ENCODE peak calls at places on chromosomes 4 and X, in five cellular contexts. J is keratinocyte, E is foreskin keratinocyte, U is uterus, Y is psoas muscle. H is an unnamed sample.

GRCh38 chr4:89496851-89497250 is 189.3 kb upstream of the GPRIN3 start:
- DNase-seq in J (peak; percentile 52), E (peak; percentile 84), U (no peak), Y (no peak), H (no peak)

GRCh38 chr4:61320154-61320553 is 120.0 kb downstream of the ADGRL3 start:
- DNase-seq in Y (no peak), J (no peak), U (no peak), E (no peak), H (peak; percentile 3)

GRCh38 chr4:3010577-3010976 is 47.2 kb downstream of the GRK4 start:
- DNase-seq in Y (no peak), U (no peak), J (no peak), E (peak; percentile 62), H (peak; percentile 8)

GRCh38 chr4:146647615-146648383 is 9.1 kb downstream of the POU4F2 start:
- DNase-seq in U (no peak), J (no peak), E (no peak), Y (no peak), H (no peak)

GRCh38 chr4:120731561-120731960 is 191.0 kb downstream of the PRDM5 start:
- DNase-seq in U (no peak), J (no peak), Y (no peak), E (no peak), H (no peak)

GRCh38 chrX:145405012-145405411 is 157.7 kb downstream of the SPANXN1 start:
- DNase-seq in U (no peak), Y (no peak), E (peak; percentile 1), J (no peak), H (no peak)

GRCh38 chr4:129129143-129129542 is 33.2 kb downstream of the C4orf33 start:
- DNase-seq in Y (no peak), E (no peak), U (no peak), J (no peak), H (no peak)

GRCh38 chrX:10175317-10175871 is 18.6 kb downstream of the CLCN4 start:
- DNase-seq in J (no peak), E (peak; percentile 12), U (peak; percentile 45), Y (no peak), H (no peak)

GRCh38 chr4:103306870-103307345 is 108.8 kb upstream of the CENPE start:
- DNase-seq in E (no peak), J (no peak), U (no peak), Y (no peak), H (no peak)

DNA sequence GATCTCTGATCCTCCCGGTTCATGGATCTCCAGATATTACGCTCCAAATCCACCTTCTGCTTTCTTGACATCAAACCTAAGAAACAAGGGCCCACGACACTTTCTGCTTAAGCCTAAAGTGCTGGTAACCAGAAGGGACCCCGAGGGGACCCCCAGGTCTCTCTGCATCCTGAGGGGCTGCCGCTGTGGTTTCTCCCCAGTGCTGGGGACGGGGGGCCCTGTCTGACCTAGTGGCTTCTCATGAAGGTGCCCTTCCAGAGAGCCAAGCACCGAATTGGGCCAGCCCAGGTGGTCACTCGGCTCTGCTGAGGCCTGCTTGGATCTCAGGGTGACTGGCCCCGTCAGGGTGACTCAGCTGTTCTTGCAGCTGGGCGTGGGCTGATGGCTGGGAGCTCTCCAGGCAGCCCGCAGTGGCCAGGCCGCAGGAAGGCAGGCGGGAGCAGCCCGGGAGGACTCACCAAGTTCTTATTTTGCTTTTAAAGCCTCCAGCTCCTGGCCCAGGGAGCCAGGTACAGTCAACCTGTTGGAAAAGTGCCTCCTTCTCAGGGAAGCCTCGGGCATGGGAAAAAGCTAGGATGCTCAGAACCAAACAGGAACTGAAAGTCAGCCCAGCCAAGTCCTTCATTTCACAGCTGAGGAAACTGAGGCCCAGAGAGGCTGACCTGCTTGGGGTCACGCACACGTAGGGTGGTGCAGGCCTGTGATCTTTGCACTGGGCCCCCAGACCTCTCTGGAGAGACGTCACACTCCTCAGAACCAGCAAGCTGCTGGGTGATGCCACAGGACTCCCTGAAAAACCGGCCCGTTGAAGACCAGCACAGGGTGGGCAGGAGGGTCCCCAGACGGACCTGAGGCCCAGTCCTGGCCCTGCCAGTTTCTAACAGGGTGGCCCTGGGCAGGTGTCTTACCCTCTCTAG is 16.7 kb downstream of the BLOC1S4 start:
- DNase-seq in J (no peak), U (peak; percentile 58), E (peak; percentile 57), Y (peak; percentile 82), H (peak; percentile 56)
- H3K27ac ChIP-seq in J (no peak overlapping the region), U (peak overlapping the region; percentile 60), E (peak overlapping the region; percentile 47), Y (peak overlapping the region; percentile 69), H (peak overlapping the region; percentile 26)

GRCh38 chr4:169070895-169071218 is 60.8 kb upstream of the CBR4 start:
- DNase-seq in J (peak; percentile 58), E (peak; percentile 79), U (no peak), Y (no peak), H (peak; percentile 82)

GRCh38 chr4:169070071-169070894 is 60.2 kb upstream of the CBR4 start:
- DNase-seq in Y (peak; percentile 29), U (no peak), J (peak; percentile 98), E (peak; percentile 100), H (peak; percentile 99)

GRCh38 chr4:169068423-169068822 is 58.4 kb upstream of the CBR4 start:
- DNase-seq in Y (no peak), J (no peak), U (no peak), E (no peak), H (no peak)

GRCh38 chr4:169074117-169074516 is 64.1 kb upstream of the CBR4 start:
- DNase-seq in Y (no peak), U (no peak), J (no peak), E (no peak), H (no peak)

DNA sequence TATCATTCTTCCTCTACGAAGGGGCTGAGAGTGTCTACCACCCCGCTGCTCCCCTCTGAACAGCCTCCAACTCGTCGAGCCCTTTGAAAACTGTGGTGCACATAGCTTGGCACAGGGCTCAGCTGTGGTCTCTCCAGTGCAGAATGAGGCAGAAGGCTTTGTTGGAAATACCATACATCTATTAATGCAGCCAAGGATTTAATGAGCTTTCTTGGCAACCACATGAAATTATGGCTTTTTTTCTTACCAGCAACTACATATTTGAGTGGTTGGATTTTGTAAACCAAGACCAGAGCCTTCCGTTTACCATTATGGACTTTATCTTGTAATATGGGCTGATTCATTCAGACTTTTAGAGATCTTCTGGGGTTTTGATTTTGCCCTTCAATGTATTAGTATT is 61.7 kb upstream of the CBR4 start:
- DNase-seq in Y (no peak), J (no peak), E (no peak), U (no peak), H (no peak)
- H3K27ac ChIP-seq in Y (no peak overlapping the region), J (peak overlapping the region; percentile 97), E (no peak overlapping the region), U (no peak overlapping the region), H (peak overlapping the region; percentile 97)

GRCh38 chrX:11792461-11793421 is 34.7 kb downstream of the MSL3 start:
- DNase-seq in U (no peak), Y (no peak), J (no peak), E (no peak), H (no peak)
- H3K27ac ChIP-seq in U (no peak overlapping the region), Y (no peak overlapping the region), J (no peak overlapping the region), E (no peak overlapping the region), H (no peak overlapping the region)

GRCh38 chr4:122851568-122851967 is 24.9 kb downstream of the FGF2 start:
- DNase-seq in U (no peak), E (no peak), Y (no peak), J (no peak), H (no peak)

GRCh38 chr4:122854860-122855259 is 28.2 kb downstream of the FGF2 start:
- DNase-seq in Y (no peak), U (no peak), E (no peak), J (no peak), H (no peak)

GRCh38 chr4:122854444-122854843 is 27.8 kb downstream of the FGF2 start:
- DNase-seq in J (no peak), Y (no peak), E (no peak), U (peak; percentile 40), H (no peak)

GRCh38 chr4:122857160-122857559 is 30.5 kb downstream of the FGF2 start:
- DNase-seq in Y (no peak), U (no peak), E (no peak), J (no peak), H (no peak)

DNA sequence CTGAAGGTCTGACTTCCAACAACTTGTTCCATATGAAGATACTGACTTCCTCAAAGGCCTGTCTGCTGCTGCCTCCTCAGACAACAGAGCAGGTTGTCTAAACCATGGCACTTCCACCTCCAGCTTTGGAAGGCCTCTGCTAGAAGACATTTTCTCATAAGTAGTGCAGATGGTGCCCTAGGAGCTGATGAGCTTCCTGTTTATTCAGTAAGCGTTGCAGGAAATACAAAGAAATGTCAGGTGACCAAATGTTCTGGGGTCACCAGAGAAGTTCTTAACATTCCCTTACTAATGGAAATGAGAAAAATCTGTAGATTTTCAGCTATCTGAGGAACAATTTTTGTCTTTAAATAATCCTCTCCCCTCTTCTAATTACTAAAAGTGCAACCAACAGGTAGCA is 28.9 kb downstream of the FGF2 start:
- DNase-seq in U (no peak), Y (no peak), E (no peak), J (no peak), H (no peak)
- H3K27ac ChIP-seq in U (peak overlapping the region; percentile 64), Y (no peak overlapping the region), E (no peak overlapping the region), J (no peak overlapping the region), H (no peak overlapping the region)

GRCh38 chrX:107710617-107711391 is 64.8 kb downstream of the TSC22D3 start:
- DNase-seq in J (no peak), E (peak; percentile 90), Y (no peak), U (peak; percentile 79), H (peak; percentile 58)
- H3K27ac ChIP-seq in J (peak overlapping the region; percentile 92), E (peak overlapping the region; percentile 60), Y (peak overlapping the region; percentile 86), U (peak overlapping the region; percentile 96), H (peak overlapping the region; percentile 50)

GRCh38 chr4:101191302-101192098 is 155.8 kb downstream of the PPP3CA start:
- DNase-seq in U (peak; percentile 75), Y (peak; percentile 67), J (no peak), E (no peak), H (no peak)

GRCh38 chr4:101197350-101197749 is 150.0 kb downstream of the PPP3CA start:
- DNase-seq in J (no peak), Y (no peak), E (no peak), U (no peak), H (no peak)

GRCh38 chr4:101188906-101189305 is 158.4 kb downstream of the PPP3CA start:
- DNase-seq in U (no peak), J (no peak), E (no peak), Y (no peak), H (no peak)

GRCh38 chr4:101187837-101188236 is 159.5 kb downstream of the PPP3CA start:
- DNase-seq in E (no peak), J (no peak), U (no peak), Y (no peak), H (no peak)

DNA sequence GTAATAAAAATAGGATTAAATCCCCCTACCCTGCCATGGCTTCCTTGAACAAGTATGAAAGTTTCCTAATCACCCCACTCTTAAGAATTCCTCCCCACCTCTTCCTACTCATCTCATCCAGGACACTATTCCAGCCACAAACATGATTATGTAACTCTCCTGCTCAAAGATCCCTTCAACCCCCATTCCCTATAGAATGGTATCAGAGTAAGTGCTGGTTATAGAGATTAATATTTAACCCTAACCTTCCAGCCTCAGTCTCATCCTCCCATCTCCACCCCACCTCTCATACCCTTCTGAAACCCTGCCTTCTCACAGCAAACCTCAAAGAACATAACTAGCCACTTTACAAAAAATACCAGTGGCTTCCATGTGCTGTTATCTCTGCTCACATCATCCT is 155.1 kb downstream of the PPP3CA start:
- DNase-seq in E (no peak), U (no peak), Y (no peak), J (no peak), H (no peak)
- H3K27ac ChIP-seq in E (no peak overlapping the region), U (peak overlapping the region; percentile 75), Y (peak overlapping the region; percentile 64), J (no peak overlapping the region), H (no peak overlapping the region)